ENCODE peak calls at places on chromosomes 12 and 14, in six cellular contexts. Y is tibial nerve, C is uterus, U is endothelial cell of umbilical vein, P is transverse colon, Z is heart right ventricle. L is an unnamed sample.
A peak's percentile ranks its signal among the peaks of the same experiment; 100 is the strongest.

GRCh38 chr12:84661732-84662326 is 250.8 kb downstream of the SLC6A15 start:
- DNase-seq in Y (no peak), C (no peak), U (no peak), P (no peak), Z (no peak), L (no peak)

GRCh38 chr12:12736759-12737676 is 19.9 kb downstream of the CDKN1B start:
- DNase-seq in Y (no peak), C (peak; percentile 56), U (peak; percentile 67), P (peak; percentile 46), Z (peak; percentile 29), L (no peak)

GRCh38 chr14:70685480-70686197 is 43.9 kb downstream of the TTC9 start:
- DNase-seq in Y (no peak), C (no peak), U (no peak), P (no peak), Z (no peak), L (no peak)

GRCh38 chr14:26870096-26870495 is 272.3 kb upstream of the NOVA1 start:
- DNase-seq in Y (no peak), C (no peak), U (no peak), P (no peak), Z (no peak), L (no peak)

GRCh38 chr12:43653289-43653915 is 101.4 kb upstream of the ADAMTS20 start:
- DNase-seq in Y (no peak), C (no peak), U (no peak), P (no peak), Z (no peak), L (no peak)

GRCh38 chr14:64971890-64972785 is at the start of gene RAB15:
- DNase-seq in Y (no peak), C (no peak), U (peak; percentile 33), P (peak; percentile 32), Z (peak; percentile 32), L (no peak)

GRCh38 chr14:79136437-79137430 is 966.6 kb downstream of the NRXN3 start:
- DNase-seq in Y (no peak), C (no peak), U (no peak), P (no peak), Z (no peak), L (no peak)

GRCh38 chr14:38143651-38144505 is 63.8 kb upstream of the SSTR1 start:
- DNase-seq in Y (no peak), C (no peak), U (peak; percentile 68), P (no peak), Z (no peak), L (no peak)

GRCh38 chr12:73677520-73678291 is 859.9 kb upstream of the ATXN7L3B start:
- DNase-seq in Y (no peak), C (no peak), U (no peak), P (no peak), Z (no peak), L (no peak)

GRCh38 chr12:127008758-127009403 is 1258.1 kb upstream of the TMEM132C start:
- DNase-seq in Y (no peak), C (no peak), U (no peak), P (peak; percentile 21), Z (no peak), L (no peak)
- TF ChIP-seq CTCF in Y (no peak), C (no peak), U (no peak), P (no peak), Z (no peak), L (no peak)

DNA sequence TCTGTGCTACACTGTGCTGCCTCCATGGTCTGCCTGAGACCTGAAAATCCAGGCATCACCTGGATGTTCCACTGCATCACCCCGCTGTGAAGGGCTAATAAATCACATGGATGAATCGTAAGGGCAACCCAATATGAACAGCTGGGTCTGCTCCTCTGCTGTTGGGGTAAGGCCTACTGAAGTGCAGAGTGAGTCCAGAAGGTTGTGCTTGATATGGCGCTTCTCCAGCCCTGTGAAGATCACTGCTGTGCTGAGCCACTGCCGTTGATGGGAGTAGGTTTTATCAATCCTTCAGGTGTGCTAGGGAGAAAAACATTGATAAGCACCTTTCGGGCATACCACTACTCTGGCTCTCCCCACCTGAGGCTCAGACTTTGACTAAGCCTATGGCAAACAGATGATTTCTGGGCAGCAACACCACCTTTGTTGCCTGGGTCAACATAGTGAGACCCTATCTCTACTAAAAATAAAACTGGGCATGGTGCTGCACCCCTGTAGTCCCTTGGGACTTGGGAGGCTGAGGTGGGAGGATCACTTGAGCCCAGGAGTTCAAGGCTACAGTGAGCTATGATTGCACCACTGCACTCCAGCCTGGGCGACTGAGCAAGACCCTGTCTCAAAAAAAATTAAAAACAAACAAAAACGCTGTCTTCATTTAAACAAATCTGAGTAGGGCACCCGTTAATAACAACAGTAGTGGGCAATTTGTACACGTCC is 1.7 kb downstream of the ACVRL1 start:
- DNase-seq in Y (peak; percentile 5), C (no peak), U (no peak), P (no peak), Z (no peak), L (no peak)
- H3K27ac ChIP-seq in Y (peak overlapping the region; percentile 67), C (peak overlapping the region; percentile 96), U (peak overlapping the region; percentile 99), P (peak overlapping the region; percentile 8), Z (peak overlapping the region; percentile 97), L (no peak overlapping the region)

GRCh38 chr12:106112094-106112822 is 26.5 kb downstream of the NUAK1 start:
- DNase-seq in Y (no peak), C (no peak), U (no peak), P (no peak), Z (no peak), L (no peak)
- H3K27me3 ChIP-seq in Y (no peaks in the 10 kb centered on the region), C (no peaks in the 10 kb centered on the region), U (no peaks in the 10 kb centered on the region), P (no peaks in the 10 kb centered on the region), Z (no peaks in the 10 kb centered on the region), L (no peaks in the 10 kb centered on the region)

GRCh38 chr14:77616133-77616453 is 344 bp downstream of the SPTLC2 start:
- DNase-seq in Y (no peak), C (no peak), U (no peak), P (no peak), Z (peak; percentile 29), L (no peak)

GRCh38 chr14:77613207-77613606 is 3.2 kb downstream of the SPTLC2 start:
- DNase-seq in Y (no peak), C (no peak), U (peak; percentile 33), P (no peak), Z (no peak), L (no peak)

GRCh38 chr14:77618381-77618780 is 1.9 kb upstream of the SPTLC2 start:
- DNase-seq in Y (no peak), C (no peak), U (no peak), P (no peak), Z (no peak), L (no peak)

GRCh38 chr14:77615231-77616132 is 955 bp downstream of the SPTLC2 start:
- DNase-seq in Y (no peak), C (no peak), U (peak; percentile 63), P (peak; percentile 26), Z (no peak), L (no peak)

DNA sequence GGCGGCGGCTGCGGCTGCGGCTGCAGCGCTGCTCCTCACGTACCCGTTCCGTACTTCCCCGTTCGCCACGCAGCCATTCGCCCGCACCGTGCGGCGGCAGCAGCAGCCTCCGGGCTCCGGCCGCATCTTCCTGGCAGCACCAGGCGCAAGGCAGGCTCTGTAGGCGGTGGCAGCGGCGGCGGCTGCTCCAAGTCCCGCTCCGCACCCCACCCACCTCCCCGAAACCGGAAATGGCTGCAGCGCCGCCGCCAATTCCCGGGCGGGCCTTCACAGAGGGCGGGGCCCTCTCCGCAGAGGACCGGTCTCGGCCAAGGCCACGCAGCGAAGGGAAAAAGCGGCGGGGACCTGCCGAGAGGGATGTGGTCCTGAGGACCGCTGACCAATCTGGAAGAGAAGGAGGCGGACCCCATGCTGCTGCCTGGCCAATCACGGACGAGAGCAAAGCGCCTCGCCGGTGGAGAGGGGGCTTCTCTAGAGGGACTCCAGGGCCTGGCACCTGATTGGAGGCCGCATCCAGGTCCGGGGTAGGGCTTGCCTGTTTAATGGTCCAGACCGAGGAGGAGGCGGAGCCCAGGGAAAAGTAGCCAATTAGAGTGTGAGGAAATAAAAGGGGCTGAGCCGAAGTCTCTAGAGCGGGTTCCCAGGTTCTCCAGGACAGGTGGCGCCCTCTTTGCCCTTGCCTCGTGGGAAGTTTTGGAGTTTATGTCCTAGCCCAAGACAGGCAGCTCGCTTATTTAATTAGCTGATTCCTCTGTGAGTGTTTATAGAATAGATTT is at the start of gene SPTLC2:
- DNase-seq in Y (peak; percentile 93), C (peak; percentile 98), U (peak; percentile 100), P (peak; percentile 98), Z (peak; percentile 99), L (peak; percentile 100)
- TF ChIP-seq CTCF in Y (no peak), C (peak; percentile 28), U (no peak), P (no peak), Z (no peak), L (peak; percentile 26)

GRCh38 chr12:106801167-106801708 is 26.8 kb downstream of the RIC8B start:
- DNase-seq in Y (no peak), C (no peak), U (no peak), P (no peak), Z (no peak), L (no peak)
- H3K27ac ChIP-seq in Y (no peak overlapping the region), C (no peak overlapping the region), U (no peak overlapping the region), P (no peak overlapping the region), Z (peak overlapping the region; percentile 16), L (no peak overlapping the region)

GRCh38 chr14:23522643-23523198 is 28.8 kb downstream of the ZFHX2 start:
- DNase-seq in Y (no peak), C (no peak), U (no peak), P (no peak), Z (no peak), L (no peak)

GRCh38 chr14:23521785-23522640 is 29.6 kb downstream of the ZFHX2 start:
- DNase-seq in Y (no peak), C (no peak), U (no peak), P (no peak), Z (no peak), L (no peak)

GRCh38 chr14:23525611-23526010 is 26.0 kb downstream of the ZFHX2 start:
- DNase-seq in Y (no peak), C (no peak), U (no peak), P (no peak), Z (no peak), L (no peak)

GRCh38 chr14:23524954-23525353 is 26.6 kb downstream of the ZFHX2 start:
- DNase-seq in Y (no peak), C (no peak), U (no peak), P (no peak), Z (no peak), L (no peak)

DNA sequence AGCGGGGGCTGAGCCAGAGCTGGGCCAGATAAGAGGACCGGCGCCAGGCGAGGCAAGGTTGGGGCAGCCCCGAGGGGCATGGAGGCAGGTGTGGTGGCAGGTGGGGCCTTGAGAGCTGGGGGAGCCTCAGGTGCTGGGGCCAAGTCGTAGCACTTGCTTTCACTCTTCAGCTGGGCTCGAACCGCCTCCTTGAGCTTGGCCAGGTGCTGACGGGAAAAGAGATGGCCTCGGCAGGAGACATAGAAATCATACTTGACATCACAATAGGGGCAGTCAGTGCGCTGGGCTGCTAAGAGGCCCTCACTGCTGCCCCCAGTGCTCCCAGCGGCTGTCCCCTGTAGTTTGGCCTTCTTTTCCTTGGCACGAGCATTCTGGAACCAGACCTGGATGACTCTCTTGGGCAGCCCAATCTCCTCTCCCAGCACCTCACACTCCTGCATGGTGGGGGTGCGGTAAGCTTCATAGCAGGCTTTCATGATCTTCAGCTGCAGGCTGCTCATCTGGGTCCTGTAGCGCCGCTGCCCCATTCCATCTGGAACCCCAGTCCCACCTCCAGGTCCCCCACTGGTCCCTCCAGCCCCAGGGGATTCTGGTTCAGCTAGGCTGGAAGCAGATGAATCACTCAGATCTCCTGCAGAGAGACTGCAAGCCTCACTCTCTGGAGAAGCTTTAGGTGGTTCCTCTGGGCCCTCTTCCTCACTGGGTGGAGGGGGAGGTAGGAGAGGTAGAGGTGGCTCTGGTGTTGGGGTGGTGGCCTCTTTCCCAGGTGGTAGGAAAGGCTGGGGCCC is 28.1 kb downstream of the ZFHX2 start:
- DNase-seq in Y (no peak), C (no peak), U (no peak), P (no peak), Z (no peak), L (no peak)
- H3K27me3 ChIP-seq in Y (no peaks in the 10 kb centered on the region), C (no peaks in the 10 kb centered on the region), U (no peaks in the 10 kb centered on the region), P (no peaks in the 10 kb centered on the region), Z (no peaks in the 10 kb centered on the region), L (no peaks in the 10 kb centered on the region)

L was measured in dorsolateral prefrontal cortex.